ENCODE peak calls at places on chromosomes 13 and 19, in eight cellular contexts. One of them, this sample, is unnamed.

GRCh38 chr19:632228-633067 is 889 bp downstream of the POLRMT start:
- DNase-seq in HepG2: peak; percentile 67
- DNase-seq in pulmonary artery endothelial cell: no peak
- DNase-seq in ovary: no peak
- DNase-seq in left ventricle myocardium inferior: no peak
- DNase-seq in astrocyte of the spinal cord: peak; percentile 66
- DNase-seq in islet precursor cell: peak; percentile 86
- DNase-seq in activated CD4-positive, alpha-beta T cell treated with anti-CD3 and anti-CD28 coated beads, Interleukin-2, amount 10 ng/mL, durations not matched to agents 7 days and 5 days: peak; percentile 26
- DNase-seq in this sample: no peak

GRCh38 chr13:95231393-95231792 is 69.9 kb downstream of the ABCC4 start:
- DNase-seq in HepG2: no peak
- DNase-seq in ovary: no peak
- DNase-seq in activated CD4-positive, alpha-beta T cell treated with anti-CD3 and anti-CD28 coated beads, Interleukin-2, amount 10 ng/mL, durations not matched to agents 7 days and 5 days: no peak
- DNase-seq in left ventricle myocardium inferior: no peak
- DNase-seq in astrocyte of the spinal cord: no peak
- DNase-seq in islet precursor cell: no peak
- DNase-seq in pulmonary artery endothelial cell: no peak
- DNase-seq in this sample: no peak

GRCh38 chr13:20174656-20175405 is 14.0 kb upstream of the GJA3 start:
- DNase-seq in astrocyte of the spinal cord: peak; percentile 89
- DNase-seq in pulmonary artery endothelial cell: peak; percentile 36
- DNase-seq in left ventricle myocardium inferior: peak; percentile 42
- DNase-seq in activated CD4-positive, alpha-beta T cell treated with anti-CD3 and anti-CD28 coated beads, Interleukin-2, amount 10 ng/mL, durations not matched to agents 7 days and 5 days: peak; percentile 16
- DNase-seq in ovary: peak; percentile 64
- DNase-seq in islet precursor cell: peak; percentile 96
- DNase-seq in HepG2: peak; percentile 26
- DNase-seq in this sample: no peak

GRCh38 chr19:21084343-21084742 is 2.3 kb downstream of the ZNF714 start:
- DNase-seq in ovary: no peak
- DNase-seq in pulmonary artery endothelial cell: no peak
- DNase-seq in left ventricle myocardium inferior: no peak
- DNase-seq in islet precursor cell: peak; percentile 59
- DNase-seq in activated CD4-positive, alpha-beta T cell treated with anti-CD3 and anti-CD28 coated beads, Interleukin-2, amount 10 ng/mL, durations not matched to agents 7 days and 5 days: no peak
- DNase-seq in astrocyte of the spinal cord: peak; percentile 29
- DNase-seq in HepG2: no peak
- DNase-seq in this sample: no peak

GRCh38 chr13:32117696-32118095 is 86.1 kb downstream of the FRY start:
- DNase-seq in HepG2: no peak
- DNase-seq in ovary: no peak
- DNase-seq in left ventricle myocardium inferior: peak; percentile 58
- DNase-seq in activated CD4-positive, alpha-beta T cell treated with anti-CD3 and anti-CD28 coated beads, Interleukin-2, amount 10 ng/mL, durations not matched to agents 7 days and 5 days: no peak
- DNase-seq in pulmonary artery endothelial cell: no peak
- DNase-seq in astrocyte of the spinal cord: no peak
- DNase-seq in islet precursor cell: no peak
- DNase-seq in this sample: no peak

GRCh38 chr13:97226013-97226412 is 3.9 kb downstream of the MBNL2 start:
- DNase-seq in pulmonary artery endothelial cell: no peak
- DNase-seq in HepG2: no peak
- DNase-seq in ovary: no peak
- DNase-seq in left ventricle myocardium inferior: no peak
- DNase-seq in activated CD4-positive, alpha-beta T cell treated with anti-CD3 and anti-CD28 coated beads, Interleukin-2, amount 10 ng/mL, durations not matched to agents 7 days and 5 days: no peak
- DNase-seq in islet precursor cell: peak; percentile 70
- DNase-seq in astrocyte of the spinal cord: no peak
- DNase-seq in this sample: no peak

GRCh38 chr13:110092869-110093268 is 214.1 kb downstream of the COL4A1 start:
- DNase-seq in pulmonary artery endothelial cell: no peak
- DNase-seq in HepG2: no peak
- DNase-seq in ovary: no peak
- DNase-seq in astrocyte of the spinal cord: no peak
- DNase-seq in left ventricle myocardium inferior: no peak
- DNase-seq in islet precursor cell: no peak
- DNase-seq in activated CD4-positive, alpha-beta T cell treated with anti-CD3 and anti-CD28 coated beads, Interleukin-2, amount 10 ng/mL, durations not matched to agents 7 days and 5 days: no peak
- DNase-seq in this sample: no peak

GRCh38 chr19:2587001-2587719 is 111.2 kb downstream of the GADD45B start:
- DNase-seq in HepG2: no peak
- DNase-seq in islet precursor cell: peak; percentile 86
- DNase-seq in pulmonary artery endothelial cell: no peak
- DNase-seq in left ventricle myocardium inferior: no peak
- DNase-seq in astrocyte of the spinal cord: peak; percentile 39
- DNase-seq in ovary: peak; percentile 27
- DNase-seq in activated CD4-positive, alpha-beta T cell treated with anti-CD3 and anti-CD28 coated beads, Interleukin-2, amount 10 ng/mL, durations not matched to agents 7 days and 5 days: no peak
- DNase-seq in this sample: no peak

GRCh38 chr19:48543121-48543710 is 8.8 kb upstream of the SULT2B1 start:
- DNase-seq in activated CD4-positive, alpha-beta T cell treated with anti-CD3 and anti-CD28 coated beads, Interleukin-2, amount 10 ng/mL, durations not matched to agents 7 days and 5 days: no peak
- DNase-seq in pulmonary artery endothelial cell: peak; percentile 58
- DNase-seq in HepG2: no peak
- DNase-seq in left ventricle myocardium inferior: no peak
- DNase-seq in ovary: no peak
- DNase-seq in astrocyte of the spinal cord: peak; percentile 8
- DNase-seq in islet precursor cell: peak; percentile 76
- DNase-seq in this sample: no peak

GRCh38 chr13:114148521-114148855 is 16.1 kb upstream of the RASA3 start:
- DNase-seq in islet precursor cell: no peak
- DNase-seq in ovary: no peak
- DNase-seq in astrocyte of the spinal cord: no peak
- DNase-seq in activated CD4-positive, alpha-beta T cell treated with anti-CD3 and anti-CD28 coated beads, Interleukin-2, amount 10 ng/mL, durations not matched to agents 7 days and 5 days: peak; percentile 94
- DNase-seq in HepG2: no peak
- DNase-seq in pulmonary artery endothelial cell: no peak
- DNase-seq in left ventricle myocardium inferior: no peak
- DNase-seq in this sample: no peak

GRCh38 chr19:48168689-48169088 is 1.5 kb downstream of the LIG1 start:
- DNase-seq in pulmonary artery endothelial cell: no peak
- DNase-seq in islet precursor cell: no peak
- DNase-seq in left ventricle myocardium inferior: no peak
- DNase-seq in astrocyte of the spinal cord: no peak
- DNase-seq in ovary: no peak
- DNase-seq in activated CD4-positive, alpha-beta T cell treated with anti-CD3 and anti-CD28 coated beads, Interleukin-2, amount 10 ng/mL, durations not matched to agents 7 days and 5 days: no peak
- DNase-seq in HepG2: no peak
- DNase-seq in this sample: no peak

GRCh38 chr19:18000480-18000980 is 7.4 kb upstream of the ARRDC2 start:
- DNase-seq in islet precursor cell: no peak
- DNase-seq in ovary: no peak
- DNase-seq in astrocyte of the spinal cord: no peak
- DNase-seq in pulmonary artery endothelial cell: no peak
- DNase-seq in HepG2: no peak
- DNase-seq in left ventricle myocardium inferior: no peak
- DNase-seq in activated CD4-positive, alpha-beta T cell treated with anti-CD3 and anti-CD28 coated beads, Interleukin-2, amount 10 ng/mL, durations not matched to agents 7 days and 5 days: no peak
- DNase-seq in this sample: no peak

GRCh38 chr19:48644839-48645651 is 942 bp downstream of the CA11 start:
- DNase-seq in pulmonary artery endothelial cell: no peak
- DNase-seq in astrocyte of the spinal cord: peak; percentile 74
- DNase-seq in islet precursor cell: no peak
- DNase-seq in HepG2: peak; percentile 53
- DNase-seq in activated CD4-positive, alpha-beta T cell treated with anti-CD3 and anti-CD28 coated beads, Interleukin-2, amount 10 ng/mL, durations not matched to agents 7 days and 5 days: peak; percentile 81
- DNase-seq in ovary: peak; percentile 87
- DNase-seq in left ventricle myocardium inferior: peak; percentile 72
- DNase-seq in this sample: no peak

GRCh38 chr19:5083547-5083965 is 114.6 kb downstream of the KDM4B start:
- DNase-seq in astrocyte of the spinal cord: peak; percentile 18
- DNase-seq in HepG2: no peak
- DNase-seq in left ventricle myocardium inferior: peak; percentile 37
- DNase-seq in islet precursor cell: peak; percentile 81
- DNase-seq in pulmonary artery endothelial cell: no peak
- DNase-seq in ovary: peak; percentile 45
- DNase-seq in activated CD4-positive, alpha-beta T cell treated with anti-CD3 and anti-CD28 coated beads, Interleukin-2, amount 10 ng/mL, durations not matched to agents 7 days and 5 days: no peak
- DNase-seq in this sample: peak; percentile 15

GRCh38 chr19:14322889-14323463 is 58.3 kb upstream of the ADGRE5 start:
- DNase-seq in left ventricle myocardium inferior: no peak
- DNase-seq in pulmonary artery endothelial cell: no peak
- DNase-seq in islet precursor cell: no peak
- DNase-seq in ovary: no peak
- DNase-seq in HepG2: no peak
- DNase-seq in activated CD4-positive, alpha-beta T cell treated with anti-CD3 and anti-CD28 coated beads, Interleukin-2, amount 10 ng/mL, durations not matched to agents 7 days and 5 days: no peak
- DNase-seq in astrocyte of the spinal cord: no peak
- DNase-seq in this sample: no peak

GRCh38 chr13:111515648-111516047 is 195.2 kb downstream of the TEX29 start:
- DNase-seq in pulmonary artery endothelial cell: no peak
- DNase-seq in astrocyte of the spinal cord: no peak
- DNase-seq in islet precursor cell: no peak
- DNase-seq in left ventricle myocardium inferior: no peak
- DNase-seq in activated CD4-positive, alpha-beta T cell treated with anti-CD3 and anti-CD28 coated beads, Interleukin-2, amount 10 ng/mL, durations not matched to agents 7 days and 5 days: no peak
- DNase-seq in HepG2: no peak
- DNase-seq in ovary: no peak
- DNase-seq in this sample: no peak

GRCh38 chr19:10744848-10745293 is 27.0 kb downstream of the DNM2 start:
- DNase-seq in astrocyte of the spinal cord: no peak
- DNase-seq in left ventricle myocardium inferior: no peak
- DNase-seq in ovary: no peak
- DNase-seq in HepG2: no peak
- DNase-seq in islet precursor cell: no peak
- DNase-seq in pulmonary artery endothelial cell: no peak
- DNase-seq in activated CD4-positive, alpha-beta T cell treated with anti-CD3 and anti-CD28 coated beads, Interleukin-2, amount 10 ng/mL, durations not matched to agents 7 days and 5 days: no peak
- DNase-seq in this sample: no peak

GRCh38 chr13:24630851-24631341 is 49.3 kb upstream of the ATP12A start:
- DNase-seq in ovary: no peak
- DNase-seq in astrocyte of the spinal cord: no peak
- DNase-seq in pulmonary artery endothelial cell: no peak
- DNase-seq in left ventricle myocardium inferior: no peak
- DNase-seq in activated CD4-positive, alpha-beta T cell treated with anti-CD3 and anti-CD28 coated beads, Interleukin-2, amount 10 ng/mL, durations not matched to agents 7 days and 5 days: no peak
- DNase-seq in islet precursor cell: peak; percentile 86
- DNase-seq in HepG2: no peak
- DNase-seq in this sample: no peak

GRCh38 chr13:84446972-84447700 is 564.9 kb upstream of the SLITRK1 start:
- DNase-seq in left ventricle myocardium inferior: no peak
- DNase-seq in astrocyte of the spinal cord: peak; percentile 31
- DNase-seq in HepG2: no peak
- DNase-seq in ovary: no peak
- DNase-seq in activated CD4-positive, alpha-beta T cell treated with anti-CD3 and anti-CD28 coated beads, Interleukin-2, amount 10 ng/mL, durations not matched to agents 7 days and 5 days: no peak
- DNase-seq in islet precursor cell: peak; percentile 61
- DNase-seq in pulmonary artery endothelial cell: no peak
- DNase-seq in this sample: peak; percentile 40

GRCh38 chr19:4636151-4636717 is 3.1 kb upstream of the TNFAIP8L1 start:
- DNase-seq in pulmonary artery endothelial cell: no peak
- DNase-seq in astrocyte of the spinal cord: peak; percentile 42
- DNase-seq in HepG2: no peak
- DNase-seq in left ventricle myocardium inferior: peak; percentile 74
- DNase-seq in islet precursor cell: peak; percentile 83
- DNase-seq in activated CD4-positive, alpha-beta T cell treated with anti-CD3 and anti-CD28 coated beads, Interleukin-2, amount 10 ng/mL, durations not matched to agents 7 days and 5 days: peak; percentile 76
- DNase-seq in ovary: peak; percentile 62
- DNase-seq in this sample: no peak

GRCh38 chr13:36475468-36475867 is 43.2 kb downstream of the CCNA1 start:
- DNase-seq in ovary: no peak
- DNase-seq in islet precursor cell: no peak
- DNase-seq in left ventricle myocardium inferior: no peak
- DNase-seq in activated CD4-positive, alpha-beta T cell treated with anti-CD3 and anti-CD28 coated beads, Interleukin-2, amount 10 ng/mL, durations not matched to agents 7 days and 5 days: peak; percentile 7
- DNase-seq in HepG2: peak; percentile 33
- DNase-seq in astrocyte of the spinal cord: no peak
- DNase-seq in pulmonary artery endothelial cell: no peak
- DNase-seq in this sample: no peak

GRCh38 chr13:73708393-73708985 is 425.7 kb downstream of the KLF12 start:
- DNase-seq in activated CD4-positive, alpha-beta T cell treated with anti-CD3 and anti-CD28 coated beads, Interleukin-2, amount 10 ng/mL, durations not matched to agents 7 days and 5 days: peak; percentile 80
- DNase-seq in ovary: peak; percentile 29
- DNase-seq in astrocyte of the spinal cord: peak; percentile 77
- DNase-seq in pulmonary artery endothelial cell: peak; percentile 30
- DNase-seq in left ventricle myocardium inferior: no peak
- DNase-seq in islet precursor cell: peak; percentile 64
- DNase-seq in HepG2: peak; percentile 59
- DNase-seq in this sample: peak; percentile 39

GRCh38 chr13:94660695-94661324 is 51.5 kb downstream of the SOX21 start:
- DNase-seq in astrocyte of the spinal cord: peak; percentile 34
- DNase-seq in left ventricle myocardium inferior: no peak
- DNase-seq in HepG2: no peak
- DNase-seq in activated CD4-positive, alpha-beta T cell treated with anti-CD3 and anti-CD28 coated beads, Interleukin-2, amount 10 ng/mL, durations not matched to agents 7 days and 5 days: no peak
- DNase-seq in ovary: no peak
- DNase-seq in pulmonary artery endothelial cell: no peak
- DNase-seq in islet precursor cell: no peak
- DNase-seq in this sample: no peak

GRCh38 chr13:70347947-70348620 is 239.8 kb upstream of the KLHL1 start:
- DNase-seq in activated CD4-positive, alpha-beta T cell treated with anti-CD3 and anti-CD28 coated beads, Interleukin-2, amount 10 ng/mL, durations not matched to agents 7 days and 5 days: no peak
- DNase-seq in left ventricle myocardium inferior: no peak
- DNase-seq in pulmonary artery endothelial cell: no peak
- DNase-seq in HepG2: no peak
- DNase-seq in islet precursor cell: no peak
- DNase-seq in ovary: no peak
- DNase-seq in astrocyte of the spinal cord: no peak
- DNase-seq in this sample: no peak